ENCODE peak calls at places on chromosome 13, in nine cellular contexts. H, I, D, Z, C, A, J, G and B are unnamed samples.

GRCh38 chr13:20901668-20902437 is 693 bp downstream of the XPO4 start:
- DNase-seq in H (no peak), I (no peak), D (no peak), Z (no peak), C (peak), A (peak), J (no peak), G (peak), B (peak)

GRCh38 chr13:45446181-45446580 is 18.6 kb upstream of the COG3 start:
- DNase-seq in H (no peak), I (no peak), D (no peak), Z (no peak), C (no peak), A (peak), J (no peak), G (no peak), B (no peak)

GRCh38 chr13:107117327-107118012 is 549.5 kb upstream of the ARGLU1 start:
- DNase-seq in H (no peak), I (no peak), D (no peak), Z (no peak), C (no peak), A (peak), J (no peak), G (no peak), B (no peak)

GRCh38 chr13:113053801-113054604 is 51.6 kb upstream of the F7 start:
- DNase-seq in H (no peak), I (peak), D (no peak), Z (no peak), C (no peak), A (no peak), J (no peak), G (peak), B (no peak)

GRCh38 chr13:106176103-106176502 is 359.4 kb downstream of the EFNB2 start:
- DNase-seq in H (no peak), I (no peak), D (no peak), Z (no peak), C (no peak), A (peak), J (no peak), G (no peak), B (no peak)

GRCh38 chr13:68988176-68988575 is 1119.5 kb upstream of the ATXN8OS start:
- DNase-seq in H (no peak), I (no peak), D (no peak), Z (no peak), C (no peak), A (no peak), J (no peak), G (no peak), B (no peak)

GRCh38 chr13:44364601-44365000 is 9.0 kb upstream of the SERP2 start:
- DNase-seq in H (no peak), I (no peak), D (peak), Z (no peak), C (no peak), A (peak), J (no peak), G (no peak), B (no peak)

GRCh38 chr13:33111414-33112110 is 95.3 kb downstream of the KL start:
- DNase-seq in H (no peak), I (no peak), D (no peak), Z (no peak), C (no peak), A (peak), J (no peak), G (peak), B (no peak)

GRCh38 chr13:95136638-95137037 is 164.6 kb downstream of the ABCC4 start:
- DNase-seq in H (no peak), I (no peak), D (no peak), Z (no peak), C (no peak), A (no peak), J (no peak), G (no peak), B (no peak)

GRCh38 chr13:113155201-113155600 is 3.2 kb upstream of the PROZ start:
- DNase-seq in H (no peak), I (no peak), D (no peak), Z (no peak), C (no peak), A (no peak), J (no peak), G (no peak), B (no peak)

GRCh38 chr13:21033866-21034601 is 27.4 kb downstream of the LATS2 start:
- DNase-seq in H (no peak), I (no peak), D (peak), Z (no peak), C (no peak), A (peak), J (no peak), G (no peak), B (no peak)

GRCh38 chr13:94713556-94714182 is 1.3 kb upstream of the SOX21 start:
- DNase-seq in H (no peak), I (no peak), D (no peak), Z (no peak), C (no peak), A (no peak), J (no peak), G (no peak), B (no peak)

GRCh38 chr13:96821971-96822370 is 172.3 kb downstream of the OXGR1 start:
- DNase-seq in H (no peak), I (no peak), D (no peak), Z (no peak), C (no peak), A (no peak), J (no peak), G (no peak), B (peak)

GRCh38 chr13:112448621-112449544 is 72.7 kb downstream of the SPACA7 start:
- DNase-seq in H (no peak), I (no peak), D (no peak), Z (no peak), C (no peak), A (no peak), J (no peak), G (no peak), B (no peak)